ENCODE peak calls at places on chromosomes 4 and X, in ten cellular contexts. U is glutamatergic neuron; V is CD8-positive, alpha-beta T cell; C is pancreas; L is heart right ventricle; D is AG10803; T is ovary; M is prostate gland; Z is upper lobe of left lung; F is thoracic aorta. B is an unnamed sample.

GRCh38 chrX:136689441-136689840 is 41.5 kb downstream of the CD40LG start:
- DNase-seq in U (no peak), V (peak; percentile 11), C (no peak), L (no peak), D (no peak), T (no peak), M (no peak), Z (no peak), F (no peak), B (no peak)

GRCh38 chr4:155675709-155676429 is 9.2 kb downstream of the GUCY1A1 start:
- DNase-seq in U (no peak), V (no peak), C (no peak), L (no peak), D (peak; percentile 15), T (no peak), M (peak; percentile 36), Z (no peak), F (no peak), B (no peak)

GRCh38 chrX:40383360-40383759 is 197.4 kb upstream of the ATP6AP2 start:
- DNase-seq in U (no peak), V (no peak), C (no peak), L (no peak), D (no peak), T (no peak), M (no peak), Z (no peak), F (no peak), B (no peak)

GRCh38 chrX:22249371-22249770 is 23.3 kb upstream of the CBLL2 start:
- DNase-seq in U (no peak), V (no peak), C (no peak), L (no peak), D (no peak), T (no peak), M (no peak), Z (no peak), F (no peak), B (no peak)

GRCh38 chr4:101621120-101621519 is 169.4 kb upstream of the BANK1 start:
- DNase-seq in U (no peak), V (no peak), C (no peak), L (no peak), D (peak; percentile 57), T (no peak), M (no peak), Z (no peak), F (no peak), B (peak; percentile 37)

GRCh38 chr4:121728066-121728465 is 31.3 kb upstream of the ANXA5 start:
- DNase-seq in U (no peak), V (no peak), C (no peak), L (no peak), D (peak; percentile 99), T (no peak), M (no peak), Z (no peak), F (no peak), B (no peak)

GRCh38 chr4:17762705-17763104 is 18.7 kb downstream of the FAM184B start:
- DNase-seq in U (no peak), V (no peak), C (no peak), L (no peak), D (peak; percentile 25), T (no peak), M (no peak), Z (peak; percentile 32), F (no peak), B (no peak)

GRCh38 chrX:128106630-128107029 is 54.4 kb upstream of the ACTRT1 start:
- DNase-seq in U (no peak), V (no peak), C (no peak), L (no peak), D (no peak), T (no peak), M (no peak), Z (no peak), F (no peak), B (no peak)

GRCh38 chrX:110987292-110987691 is 108.7 kb upstream of the PAK3 start:
- DNase-seq in U (peak; percentile 19), V (no peak), C (no peak), L (no peak), D (no peak), T (no peak), M (no peak), Z (no peak), F (no peak), B (no peak)

GRCh38 chr4:163048447-163048846 is 118.2 kb downstream of the NAF1 start:
- DNase-seq in U (peak; percentile 44), V (no peak), C (peak; percentile 45), L (no peak), D (peak; percentile 33), T (no peak), M (no peak), Z (peak; percentile 24), F (no peak), B (no peak)

GRCh38 chr4:3324093-3324815 is 31.4 kb downstream of the RGS12 start:
- DNase-seq in U (no peak), V (no peak), C (no peak), L (no peak), D (no peak), T (peak; percentile 19), M (no peak), Z (no peak), F (no peak), B (no peak)

GRCh38 chr4:84647307-84647884 is 64.5 kb downstream of the CDS1 start:
- DNase-seq in U (no peak), V (no peak), C (no peak), L (no peak), D (peak; percentile 4), T (no peak), M (no peak), Z (no peak), F (no peak), B (no peak)

GRCh38 chr4:108192056-108192455 is 23.3 kb upstream of the LEF1 start:
- DNase-seq in U (no peak), V (no peak), C (no peak), L (no peak), D (no peak), T (no peak), M (no peak), Z (no peak), F (no peak), B (no peak)

GRCh38 chr4:52628974-52629373 is 30.1 kb downstream of the USP46 start:
- DNase-seq in U (no peak), V (no peak), C (no peak), L (no peak), D (no peak), T (no peak), M (no peak), Z (no peak), F (no peak), B (no peak)

GRCh38 chrX:134868766-134869495 is 121.9 kb upstream of the SMIM10 start:
- DNase-seq in U (no peak), V (no peak), C (no peak), L (no peak), D (peak; percentile 65), T (no peak), M (no peak), Z (no peak), F (no peak), B (peak; percentile 48)

GRCh38 chr4:7987148-7987989 is 47.7 kb upstream of the AFAP1 start:
- DNase-seq in U (peak; percentile 82), V (peak; percentile 77), C (peak; percentile 83), L (peak; percentile 75), D (peak; percentile 69), T (peak; percentile 75), M (peak; percentile 68), Z (peak; percentile 68), F (peak; percentile 46), B (no peak)

GRCh38 chrX:74349387-74349786 is 45.4 kb downstream of the ZCCHC13 start:
- DNase-seq in U (no peak), V (no peak), C (no peak), L (no peak), D (peak; percentile 54), T (no peak), M (no peak), Z (no peak), F (no peak), B (peak; percentile 11)

GRCh38 chr4:184792950-184793555 is 32.7 kb downstream of the ACSL1 start:
- DNase-seq in U (no peak), V (peak; percentile 46), C (no peak), L (no peak), D (peak; percentile 89), T (no peak), M (peak; percentile 71), Z (peak; percentile 85), F (no peak), B (peak; percentile 79)

GRCh38 chrX:7025471-7025870 is 122.0 kb upstream of the STS start:
- DNase-seq in U (no peak), V (no peak), C (no peak), L (no peak), D (no peak), T (no peak), M (no peak), Z (no peak), F (no peak), B (no peak)
- TF ChIP-seq CTCF in U (no peak), V (no peak), C (no peak), L (no peak), D (no peak), T (no peak), M (no peak), Z (no peak), F (no peak), B (no peak)

DNA sequence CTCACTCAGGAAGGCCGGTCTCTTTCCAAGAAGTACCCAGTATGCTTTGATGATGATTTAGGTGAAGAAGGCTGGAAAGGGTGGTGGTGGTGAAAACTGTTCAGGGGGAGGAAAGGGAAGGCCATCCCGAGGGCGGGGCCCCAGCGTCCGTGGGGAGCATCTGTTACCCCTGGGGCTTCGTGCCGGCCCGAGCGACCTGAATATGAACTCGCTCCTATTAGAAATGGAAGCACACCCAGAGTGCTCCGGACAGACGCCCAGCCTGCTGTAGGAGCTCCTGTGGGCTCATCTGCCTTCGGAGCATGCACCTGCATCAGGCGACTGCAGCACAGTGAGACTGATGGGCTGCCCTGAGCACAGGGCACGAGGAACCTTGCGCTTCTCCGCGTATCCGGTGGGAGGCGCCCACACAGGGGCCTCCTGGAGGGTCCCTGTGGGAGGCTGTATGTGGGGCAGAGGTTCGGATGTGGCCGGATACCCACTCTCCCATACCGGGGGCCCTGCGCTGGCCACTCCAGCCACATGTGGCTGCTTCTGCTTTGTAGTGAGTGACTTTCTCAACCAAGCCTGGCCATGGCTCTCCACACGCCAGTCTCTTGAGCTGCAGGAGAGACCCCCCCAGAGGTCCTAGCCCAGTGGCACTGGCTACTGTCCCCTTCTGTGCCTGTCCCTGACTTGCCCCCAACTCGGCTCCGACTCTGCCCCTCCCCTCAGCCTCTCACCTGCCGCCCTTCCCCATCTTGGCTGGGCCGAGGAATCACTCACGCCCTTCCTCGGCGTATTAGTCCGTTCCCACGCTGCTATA is 36.8 kb downstream of the FGFRL1 start:
- DNase-seq in U (no peak), V (no peak), C (peak; percentile 58), L (no peak), D (no peak), T (peak; percentile 28), M (no peak), Z (no peak), F (no peak), B (no peak)
- TF ChIP-seq CTCF in U (no peak), V (no peak), C (no peak), L (no peak), D (no peak), T (no peak), M (no peak), Z (no peak), F (no peak), B (no peak)

GRCh38 chr4:177033130-177033529 is 240.4 kb upstream of the VEGFC start:
- DNase-seq in U (no peak), V (no peak), C (no peak), L (no peak), D (no peak), T (no peak), M (no peak), Z (no peak), F (no peak), B (no peak)
- TF ChIP-seq CTCF in U (no peak), V (no peak), C (no peak), L (no peak), D (no peak), T (no peak), M (no peak), Z (no peak), F (no peak), B (no peak)

GRCh38 chr4:74098628-74098995 is 383 bp downstream of the CXCL2 start:
- DNase-seq in U (no peak), V (no peak), C (no peak), L (peak; percentile 5), D (no peak), T (peak; percentile 23), M (no peak), Z (no peak), F (no peak), B (no peak)
- TF ChIP-seq CTCF in U (no peak), V (no peak), C (no peak), L (no peak), D (no peak), T (no peak), M (no peak), Z (no peak), F (no peak), B (peak; percentile 31)